ENCODE peak calls at places on chromosome 1, in seven cellular contexts. R is stomach, Q is HCT116, J is GM23248, A is pancreas, H is neuronal stem cell, X is uterus. V is an unnamed sample.
A peak's percentile ranks its signal among the peaks of the same experiment; 100 is the strongest.

GRCh38 chr1:9643351-9644256 is 7.9 kb upstream of the PIK3CD start:
- DNase-seq in R (no peak), Q (no peak), J (no peak), A (no peak), H (no peak), X (no peak), V (no peak)

GRCh38 chr1:178536844-178537371 is 24.0 kb downstream of the TEX35 start:
- DNase-seq in R (peak; percentile 75), Q (peak; percentile 93), J (peak; percentile 99), A (peak; percentile 81), H (no peak), X (peak; percentile 57), V (peak; percentile 37)

GRCh38 chr1:200405273-200405672 is 4.6 kb downstream of the ZNF281 start:
- DNase-seq in R (no peak), Q (no peak), J (peak; percentile 20), A (no peak), H (no peak), X (no peak), V (no peak)

GRCh38 chr1:195202271-195202670 is 1406.0 kb downstream of the KCNT2 start:
- DNase-seq in R (no peak), Q (no peak), J (no peak), A (no peak), H (no peak), X (no peak), V (no peak)

GRCh38 chr1:172893146-172893841 is 157.4 kb downstream of the TNFSF18 start:
- DNase-seq in R (no peak), Q (no peak), J (no peak), A (no peak), H (no peak), X (no peak), V (no peak)

GRCh38 chr1:29513357-29513756 is 277.0 kb downstream of the PTPRU start:
- DNase-seq in R (peak; percentile 51), Q (peak; percentile 84), J (peak; percentile 89), A (peak; percentile 45), H (no peak), X (no peak), V (peak; percentile 49)

GRCh38 chr1:223551610-223552009 is 113.9 kb downstream of the CAPN8 start:
- DNase-seq in R (no peak), Q (no peak), J (no peak), A (no peak), H (no peak), X (no peak), V (no peak)

GRCh38 chr1:22776051-22776611 is 65.5 kb downstream of the EPHB2 start:
- DNase-seq in R (no peak), Q (no peak), J (no peak), A (no peak), H (no peak), X (no peak), V (no peak)

GRCh38 chr1:76547916-76548315 is 319.4 kb upstream of the ST6GALNAC5 start:
- DNase-seq in R (no peak), Q (no peak), J (no peak), A (no peak), H (no peak), X (no peak), V (no peak)

GRCh38 chr1:248873993-248874671 is 15.2 kb upstream of the ZNF692 start:
- DNase-seq in R (peak; percentile 76), Q (peak; percentile 82), J (no peak), A (peak; percentile 91), H (no peak), X (peak; percentile 88), V (peak; percentile 81)

GRCh38 chr1:114296413-114296812 is 142.7 kb upstream of the SYT6 start:
- DNase-seq in R (no peak), Q (no peak), J (no peak), A (no peak), H (no peak), X (no peak), V (no peak)

GRCh38 chr1:62082456-62083363 is 111.9 kb upstream of the L1TD1 start:
- DNase-seq in R (peak; percentile 34), Q (no peak), J (peak; percentile 65), A (peak; percentile 24), H (peak; percentile 18), X (peak; percentile 19), V (no peak)

GRCh38 chr1:1435094-1435903 is at the start of gene VWA1:
- DNase-seq in R (peak; percentile 80), Q (no peak), J (peak; percentile 87), A (peak; percentile 77), H (no peak), X (peak; percentile 82), V (peak; percentile 59)

GRCh38 chr1:163528710-163529348 is 207.1 kb downstream of the NUF2 start:
- DNase-seq in R (peak; percentile 35), Q (peak; percentile 13), J (peak; percentile 58), A (peak; percentile 22), H (no peak), X (peak; percentile 33), V (no peak)

GRCh38 chr1:160800142-160800541 is 4.2 kb downstream of the LY9 start:
- DNase-seq in R (no peak), Q (no peak), J (no peak), A (no peak), H (no peak), X (no peak), V (no peak)

GRCh38 chr1:59057211-59057694 is 239.6 kb upstream of the FGGY start:
- DNase-seq in R (peak; percentile 56), Q (no peak), J (peak; percentile 99), A (peak; percentile 68), H (no peak), X (peak; percentile 91), V (peak; percentile 57)

GRCh38 chr1:54542962-54543539 is 5.0 kb upstream of the ACOT11 start:
- DNase-seq in R (no peak), Q (no peak), J (peak; percentile 70), A (no peak), H (no peak), X (no peak), V (no peak)
- H3K27me3 ChIP-seq in R (no peaks in the 10 kb centered on the region), Q (no peaks in the 10 kb centered on the region), J (no peaks in the 10 kb centered on the region), A (no peaks in the 10 kb centered on the region), H (peaks cover 36% of the 10 kb centered on the region), X (no peaks in the 10 kb centered on the region), V (no peaks in the 10 kb centered on the region)

GRCh38 chr1:215081566-215082531 is 688 bp upstream of the KCNK2 start:
- DNase-seq in R (no peak), Q (no peak), J (peak; percentile 58), A (no peak), H (peak; percentile 14), X (no peak), V (no peak)

GRCh38 chr1:215087603-215088002 is 5.1 kb downstream of the KCNK2 start:
- DNase-seq in R (no peak), Q (no peak), J (no peak), A (no peak), H (no peak), X (no peak), V (no peak)

GRCh38 chr1:215079456-215079855 is 3.1 kb upstream of the KCNK2 start:
- DNase-seq in R (no peak), Q (no peak), J (peak; percentile 32), A (no peak), H (no peak), X (no peak), V (no peak)

GRCh38 chr1:215083408-215083961 is 948 bp downstream of the KCNK2 start:
- DNase-seq in R (no peak), Q (no peak), J (peak; percentile 79), A (no peak), H (peak; percentile 36), X (no peak), V (no peak)

DNA sequence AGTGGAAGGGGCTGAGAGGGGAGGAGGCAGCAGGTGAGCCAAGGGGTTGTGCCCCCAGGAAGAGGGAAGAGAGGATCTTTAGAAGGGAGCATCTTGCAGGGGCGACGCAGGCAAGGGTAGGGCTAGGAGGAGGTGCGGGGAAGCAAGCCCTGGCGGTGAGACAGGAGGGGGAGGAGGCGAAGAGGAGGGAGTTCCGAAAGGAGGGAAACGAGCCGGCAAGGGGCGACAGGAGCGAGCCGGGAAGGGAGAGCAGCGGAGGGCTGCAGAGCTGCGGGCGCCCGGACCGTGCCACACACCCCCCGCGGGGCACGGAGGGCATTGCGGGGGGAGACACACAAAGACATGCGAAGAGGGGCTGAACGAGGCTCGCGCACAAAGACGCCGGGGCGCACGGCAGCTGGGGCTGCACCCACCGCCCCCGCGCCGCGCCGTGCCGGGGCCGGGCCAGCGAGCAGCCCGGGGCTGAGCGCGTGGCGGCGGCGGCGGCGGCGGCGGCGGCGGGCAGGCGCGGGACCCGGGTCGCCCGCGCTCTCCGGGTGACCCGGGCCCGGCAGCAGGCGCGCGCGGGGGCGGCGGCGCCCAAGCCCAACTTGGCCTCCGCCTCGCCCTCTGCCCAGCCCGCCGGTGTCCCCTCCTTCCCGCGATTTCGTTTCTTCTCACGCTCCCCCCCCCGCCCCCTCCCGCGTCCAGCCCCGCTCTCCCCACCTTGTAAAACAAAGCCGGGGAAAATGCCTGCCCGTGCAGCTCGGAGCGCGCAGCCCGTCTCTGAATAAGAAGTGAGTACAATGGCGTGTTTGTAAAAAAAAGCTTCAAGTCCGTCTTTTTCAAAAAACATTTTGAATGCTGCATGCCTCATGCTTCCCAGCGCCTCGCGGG is at the start of gene KCNK2:
- DNase-seq in R (no peak), Q (no peak), J (peak; percentile 78), A (no peak), H (peak; percentile 32), X (peak; percentile 12), V (no peak)
- H3K4me3 ChIP-seq in R (peak within 1 kb of the TSS; percentile 45), Q (no peak within 1 kb of the TSS), J (peak within 1 kb of the TSS; percentile 90), A (peak within 1 kb of the TSS; percentile 31), H (peak within 1 kb of the TSS; percentile 55), X (peak within 1 kb of the TSS; percentile 6), V (no peak within 1 kb of the TSS)

DNA sequence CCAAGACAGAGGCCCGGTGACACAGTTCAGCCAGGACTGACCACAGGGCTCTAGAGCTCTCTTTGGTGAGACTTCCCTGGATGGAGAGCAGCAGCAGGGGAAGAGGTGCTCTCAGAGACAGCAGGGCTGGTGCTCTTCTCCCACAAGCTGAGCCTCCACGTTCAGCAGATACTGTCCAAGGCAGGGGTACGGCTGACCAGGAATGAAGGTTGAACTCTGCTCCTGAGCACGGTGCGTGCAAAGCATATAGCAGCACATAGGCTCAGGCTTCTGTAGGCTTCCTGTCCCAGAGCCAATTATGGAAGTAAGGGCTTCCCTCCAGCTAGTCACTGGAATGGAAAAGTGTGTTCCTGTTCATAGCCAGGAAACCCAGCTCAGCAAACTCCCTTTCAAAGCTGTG is 23.9 kb downstream of the DMBX1 start:
- DNase-seq in R (no peak), Q (no peak), J (no peak), A (no peak), H (no peak), X (no peak), V (no peak)
- H3K27me3 ChIP-seq in R (peaks cover 44% of the 10 kb centered on the region), Q (no peaks in the 10 kb centered on the region), J (no peaks in the 10 kb centered on the region), A (no peaks in the 10 kb centered on the region), H (peaks cover 92% of the 10 kb centered on the region), X (no peaks in the 10 kb centered on the region), V (no peaks in the 10 kb centered on the region)

GRCh38 chr1:32808580-32808979 is 8.6 kb downstream of the YARS1 start:
- DNase-seq in R (no peak), Q (no peak), J (no peak), A (no peak), H (no peak), X (no peak), V (no peak)

GRCh38 chr1:32810358-32810757 is 6.8 kb downstream of the YARS1 start:
- DNase-seq in R (no peak), Q (no peak), J (no peak), A (no peak), H (no peak), X (no peak), V (no peak)

GRCh38 chr1:32813941-32814739 is 3.0 kb downstream of the YARS1 start:
- DNase-seq in R (no peak), Q (peak; percentile 64), J (peak; percentile 68), A (peak; percentile 40), H (no peak), X (no peak), V (no peak)

GRCh38 chr1:32811265-32811664 is 5.9 kb downstream of the YARS1 start:
- DNase-seq in R (no peak), Q (no peak), J (no peak), A (no peak), H (no peak), X (no peak), V (no peak)

GRCh38 chr1:32811917-32812316 is 5.2 kb downstream of the YARS1 start:
- DNase-seq in R (peak; percentile 35), Q (no peak), J (no peak), A (no peak), H (no peak), X (no peak), V (no peak)
- H3K4me3 ChIP-seq in R (no peak overlapping the region), Q (no peak overlapping the region), J (no peak overlapping the region), A (no peak overlapping the region), H (no peak overlapping the region), X (no peak overlapping the region), V (no peak overlapping the region)